ENCODE peak calls at places on chromosomes 5 and 9, in ten cellular contexts. M is suprapubic skin; S is IMR-90; E is RWPE1; U is CD8-positive, alpha-beta T cell; P is cardiac muscle cell; A is uterus; V is BJ; J is stomach; R is tibial artery. C is an unnamed sample.

GRCh38 chr5:135497971-135498661 is 37.6 kb downstream of the NEUROG1 start:
- DNase-seq in A (no peak), E (peak), U (no peak), V (no peak), M (no peak), S (no peak), P (no peak), J (no peak), R (no peak), C (no peak)

GRCh38 chr9:129306318-129306973 is 128.4 kb upstream of the IER5L start:
- DNase-seq in E (no peak), J (peak), P (no peak), U (no peak), S (no peak), R (peak), A (no peak), M (peak), V (no peak), C (no peak)

GRCh38 chr5:167050568-167051214 is 1240.8 kb upstream of the WWC1 start:
- DNase-seq in V (no peak), S (no peak), A (no peak), P (peak), M (no peak), E (no peak), J (no peak), U (no peak), R (no peak), C (no peak)

GRCh38 chr9:97992219-97992618 is 9.1 kb downstream of the ANP32B start:
- DNase-seq in J (no peak), U (no peak), V (no peak), S (no peak), A (no peak), E (no peak), R (no peak), P (no peak), M (no peak), C (no peak)

GRCh38 chr9:136591191-136591752 is 45.4 kb upstream of the NOTCH1 start:
- DNase-seq in S (no peak), J (no peak), U (no peak), M (no peak), R (no peak), P (no peak), A (no peak), E (no peak), V (no peak), C (no peak)

GRCh38 chr9:123150708-123151503 is 117.4 kb downstream of the GPR21 start:
- DNase-seq in R (no peak), M (no peak), S (peak), V (no peak), J (no peak), A (no peak), U (no peak), P (peak), E (peak), C (no peak)

GRCh38 chr9:121945281-121945680 is 147.8 kb downstream of the TTLL11 start:
- DNase-seq in P (no peak), U (no peak), J (no peak), V (no peak), M (no peak), A (no peak), S (no peak), E (no peak), R (no peak), C (no peak)

GRCh38 chr5:3320317-3320865 is 275.2 kb upstream of the IRX1 start:
- DNase-seq in M (no peak), R (no peak), V (no peak), E (peak), U (no peak), A (no peak), S (no peak), P (no peak), J (no peak), C (no peak)

GRCh38 chr9:112487008-112487798 is 576 bp downstream of the KIAA1958 start:
- DNase-seq in A (peak), J (peak), R (peak), U (peak), E (peak), V (no peak), M (peak), S (peak), P (peak), C (peak)

GRCh38 chr9:128360826-128361225 is 10.3 kb upstream of the URM1 start:
- DNase-seq in S (no peak), E (no peak), R (no peak), M (no peak), P (no peak), U (no peak), A (no peak), J (no peak), V (no peak), C (no peak)

GRCh38 chr5:135880801-135881200 is 14.8 kb downstream of the IL9 start:
- DNase-seq in J (no peak), U (no peak), V (no peak), A (no peak), R (no peak), P (no peak), M (peak), E (peak), S (no peak), C (no peak)

GRCh38 chr5:119358901-119359603 is 3.2 kb downstream of the TNFAIP8 start:
- DNase-seq in E (no peak), A (no peak), V (no peak), S (no peak), P (no peak), M (no peak), U (no peak), R (no peak), J (no peak), C (no peak)

GRCh38 chr9:84857224-84857623 is 187.7 kb downstream of the NTRK2 start:
- DNase-seq in S (no peak), A (no peak), P (no peak), V (no peak), M (no peak), U (no peak), R (no peak), J (no peak), E (no peak), C (no peak)

GRCh38 chr9:92631452-92632211 is 38.3 kb downstream of the IPPK start:
- DNase-seq in J (no peak), V (no peak), A (no peak), E (no peak), R (no peak), U (no peak), M (no peak), P (no peak), S (no peak), C (no peak)

GRCh38 chr5:171937351-171937750 is 69.1 kb downstream of the FBXW11 start:
- DNase-seq in S (no peak), J (no peak), A (no peak), P (no peak), E (no peak), V (no peak), M (no peak), U (no peak), R (no peak), C (no peak)

GRCh38 chr5:96763012-96763411 is 44.7 kb downstream of the ERAP1 start:
- DNase-seq in A (no peak), M (no peak), S (no peak), V (no peak), R (no peak), P (no peak), J (no peak), E (no peak), U (no peak), C (no peak)

GRCh38 chr9:20526500-20527319 is 95.6 kb downstream of the MLLT3 start:
- DNase-seq in V (no peak), M (no peak), U (no peak), A (no peak), E (no peak), J (no peak), P (peak), S (peak), R (no peak), C (no peak)

GRCh38 chr5:96821260-96821916 is 13.6 kb upstream of the ERAP1 start:
- DNase-seq in E (no peak), S (peak), A (no peak), V (no peak), J (no peak), P (peak), U (no peak), R (no peak), M (no peak), C (no peak)

GRCh38 chr9:21683484-21684175 is 118.8 kb upstream of the MTAP start:
- DNase-seq in E (no peak), S (no peak), J (no peak), V (no peak), U (no peak), A (no peak), R (no peak), P (peak), M (no peak), C (no peak)

GRCh38 chr9:108854094-108854493 is 1.7 kb downstream of the ACTL7B start:
- DNase-seq in J (no peak), A (no peak), P (no peak), E (no peak), M (no peak), R (no peak), S (no peak), U (no peak), V (no peak), C (no peak)

GRCh38 chr5:159198063-159199036 is 11.0 kb downstream of the RNF145 start:
- DNase-seq in M (no peak), R (no peak), U (no peak), A (no peak), E (no peak), V (no peak), P (no peak), J (no peak), S (no peak), C (no peak)

GRCh38 chr9:98010450-98010849 is 27.3 kb downstream of the ANP32B start:
- DNase-seq in A (no peak), E (peak), V (no peak), M (no peak), S (peak), J (no peak), P (peak), U (no peak), R (no peak), C (no peak)

GRCh38 chr9:132531187-132531586 is 51.2 kb upstream of the BARHL1 start:
- DNase-seq in U (no peak), J (no peak), A (no peak), R (no peak), S (no peak), E (no peak), V (no peak), M (no peak), P (no peak), C (no peak)

GRCh38 chr5:144297083-144297482 is 126.4 kb downstream of the KCTD16 start:
- DNase-seq in R (no peak), U (no peak), A (no peak), M (no peak), P (no peak), V (no peak), E (no peak), J (no peak), S (no peak), C (no peak)

GRCh38 chr9:100190339-100190738 is 91.3 kb downstream of the INVS start:
- DNase-seq in A (no peak), V (no peak), J (no peak), P (no peak), R (no peak), M (no peak), E (no peak), S (no peak), U (no peak), C (no peak)

GRCh38 chr5:40401965-40402364 is 277.8 kb upstream of the PTGER4 start:
- DNase-seq in P (no peak), V (peak), M (no peak), A (no peak), E (peak), J (no peak), R (no peak), U (peak), S (peak), C (no peak)

GRCh38 chr5:9468070-9468388 is 77.8 kb downstream of the SEMA5A start:
- DNase-seq in A (peak), R (no peak), S (peak), V (peak), P (peak), U (no peak), M (no peak), E (peak), J (no peak), C (no peak)

GRCh38 chr9:93096131-93096802 is at the start of gene CARD19:
- DNase-seq in E (peak), R (peak), P (peak), J (peak), U (peak), V (no peak), S (peak), A (peak), M (no peak), C (no peak)

GRCh38 chr5:30866142-30866541 is 327.3 kb upstream of the CDH6 start:
- DNase-seq in V (no peak), P (peak), U (no peak), R (no peak), E (no peak), S (peak), M (no peak), A (no peak), J (no peak), C (no peak)

GRCh38 chr5:132459983-132460834 is 30.4 kb downstream of the IRF1 start:
- DNase-seq in V (no peak), U (no peak), J (peak), S (no peak), E (no peak), A (no peak), R (peak), M (no peak), P (no peak), C (no peak)

GRCh38 chr9:88726803-88727202 is 191.8 kb downstream of the NXNL2 start:
- DNase-seq in M (no peak), V (no peak), R (no peak), P (no peak), U (no peak), A (no peak), S (no peak), E (no peak), J (no peak), C (no peak)

GRCh38 chr5:173954671-173955605 is 34.0 kb upstream of the C5orf47 start:
- DNase-seq in J (no peak), U (no peak), V (peak), R (no peak), A (no peak), E (no peak), P (no peak), M (no peak), S (peak), C (no peak)

GRCh38 chr5:60843693-60844428 is at the start of gene ELOVL7:
- DNase-seq in U (no peak), R (peak), J (peak), S (peak), E (peak), A (no peak), P (peak), V (no peak), M (no peak), C (peak)

DNA sequence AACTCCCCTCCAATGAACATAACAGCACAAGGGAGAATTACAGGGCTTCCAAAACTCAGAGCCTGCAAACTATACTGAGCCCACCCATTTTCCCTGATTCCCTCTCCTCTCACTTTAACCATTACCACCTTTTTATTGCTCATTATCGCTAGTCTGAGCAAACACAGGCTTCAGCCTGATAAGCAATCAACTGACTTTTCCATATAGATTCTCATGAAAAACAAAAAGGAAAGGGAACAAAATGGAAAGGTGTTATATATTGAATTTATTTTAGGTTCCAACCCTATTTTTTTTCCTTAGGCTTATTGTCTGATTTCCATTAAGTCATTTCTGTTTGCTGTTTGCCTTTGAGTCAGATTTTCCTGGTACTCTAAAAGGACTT is 27.9 kb downstream of the SEMA6A start:
- DNase-seq in P (no peak), R (no peak), M (no peak), J (no peak), S (no peak), E (no peak), A (no peak), V (no peak), U (no peak), C (no peak)
- TF ChIP-seq CTCF in P (no peak), R (no peak), M (no peak), J (no peak), S (no peak), E (no peak), A (no peak), V (no peak), U (no peak), C (no peak)

GRCh38 chr5:110338336-110339083 is 388.0 kb downstream of the TMEM232 start:
- DNase-seq in U (no peak), A (peak), V (no peak), E (no peak), J (no peak), S (no peak), P (no peak), R (no peak), M (no peak), C (no peak)

GRCh38 chr5:110329955-110330354 is 396.5 kb downstream of the TMEM232 start:
- DNase-seq in U (no peak), E (no peak), V (no peak), S (no peak), J (no peak), M (no peak), R (no peak), A (no peak), P (no peak), C (no peak)

GRCh38 chr5:110335361-110336046 is 391.0 kb downstream of the TMEM232 start:
- DNase-seq in M (no peak), E (no peak), S (peak), R (no peak), V (peak), J (no peak), U (no peak), A (no peak), P (peak), C (no peak)

DNA sequence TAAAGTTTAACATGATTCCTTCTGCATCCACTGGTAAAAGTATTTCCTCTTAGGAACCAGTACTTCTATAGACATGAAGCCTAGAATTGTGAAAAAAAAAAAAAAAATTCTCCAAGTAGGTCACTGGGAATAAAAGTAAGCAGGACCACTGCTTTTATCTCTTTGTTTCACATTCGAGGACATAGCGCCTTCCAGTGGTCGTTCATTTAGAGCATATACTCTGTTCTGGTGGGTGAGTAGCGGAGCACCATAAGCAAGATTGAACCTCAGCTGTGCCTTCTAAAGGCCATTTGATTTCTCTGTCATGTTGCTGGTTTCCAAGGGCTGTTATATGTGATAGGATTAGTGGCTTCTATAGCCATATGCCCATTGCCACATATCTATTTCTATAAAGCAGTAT is 393.1 kb downstream of the TMEM232 start:
- DNase-seq in R (no peak), S (peak), M (no peak), V (no peak), U (no peak), E (no peak), P (peak), A (no peak), J (no peak), C (no peak)
- TF ChIP-seq CTCF in R (no peak), S (no peak), M (no peak), V (no peak), U (no peak), E (no peak), P (no peak), A (no peak), J (no peak), C (peak)

DNA sequence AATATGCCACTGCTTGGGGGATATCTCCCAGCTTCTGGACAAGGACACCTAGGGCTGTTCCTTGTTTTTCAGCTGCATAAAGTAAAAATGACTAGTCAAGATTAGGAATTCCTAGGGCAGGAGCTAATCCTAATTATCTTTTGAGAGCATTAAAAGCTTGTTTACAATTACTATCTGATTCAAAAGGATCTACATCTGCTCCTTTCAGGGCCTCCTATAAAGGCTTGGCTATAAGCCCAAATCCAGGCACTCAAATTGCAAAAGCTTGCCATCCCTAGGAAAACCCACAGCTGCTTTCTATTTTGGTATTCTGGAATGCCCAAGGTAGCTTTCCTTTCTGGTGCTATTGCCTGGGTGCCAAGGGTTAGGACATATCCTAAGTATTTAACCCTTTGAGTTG is 45.8 kb upstream of the SLCO4C1 start:
- DNase-seq in J (no peak), M (no peak), A (no peak), U (no peak), R (no peak), P (no peak), V (no peak), S (no peak), E (no peak), C (no peak)
- TF ChIP-seq CTCF in J (no peak), M (no peak), A (no peak), U (no peak), R (no peak), P (no peak), V (no peak), S (no peak), E (no peak), C (no peak)

DNA sequence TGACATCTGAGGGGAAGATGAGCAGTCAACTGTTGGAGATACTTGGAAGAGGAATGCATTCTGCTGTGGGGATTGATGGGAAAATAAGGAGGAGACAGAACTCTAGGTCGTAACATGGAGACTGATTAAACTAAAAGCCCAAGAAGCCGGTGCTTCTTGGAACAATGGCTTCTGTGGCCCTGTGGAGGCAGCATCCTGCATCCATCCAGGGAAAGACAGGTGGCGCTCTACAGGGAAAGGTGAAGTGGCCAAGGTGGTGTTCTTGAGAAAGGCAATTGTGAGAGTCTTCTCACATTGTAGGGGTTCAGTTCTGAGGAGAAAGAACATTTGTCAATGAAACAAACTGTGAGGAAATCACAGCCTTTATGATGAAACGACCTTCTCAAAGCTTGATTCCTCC is 31.2 kb downstream of the ZFAND5 start:
- DNase-seq in U (no peak), V (no peak), P (no peak), S (no peak), R (no peak), J (no peak), E (no peak), A (no peak), M (no peak), C (no peak)
- TF ChIP-seq CTCF in U (no peak), V (no peak), P (no peak), S (no peak), R (no peak), J (no peak), E (no peak), A (no peak), M (no peak), C (no peak)

GRCh38 chr5:148125641-148126040 is 42.7 kb upstream of the SPINK14 start:
- DNase-seq in A (no peak), J (no peak), E (peak), V (no peak), S (peak), R (no peak), U (no peak), P (peak), M (no peak), C (no peak)
- TF ChIP-seq CTCF in A (no peak), J (no peak), E (no peak), V (no peak), S (no peak), R (no peak), U (no peak), P (peak), M (no peak), C (peak)

GRCh38 chr9:37295796-37296195 is 126.7 kb upstream of the GRHPR start:
- DNase-seq in R (no peak), P (no peak), U (no peak), E (no peak), V (no peak), M (no peak), J (no peak), S (no peak), A (no peak), C (no peak)
- TF ChIP-seq CTCF in R (no peak), P (peak), U (no peak), E (peak), V (no peak), M (no peak), J (no peak), S (no peak), A (no peak), C (peak)